ENCODE peak calls at places on chromosomes 6 and 20, in eight cellular contexts. O, N, Q, W, L, T, F and H are unnamed samples.
A peak's percentile ranks its signal among the peaks of the same experiment; 100 is the strongest.

GRCh38 chr6:66054967-66055366 is 347.9 kb upstream of the EYS start:
- DNase-seq in F (no peak), O (no peak), N (no peak), Q (no peak), L (no peak), W (no peak), T (no peak), H (no peak)

GRCh38 chr6:139588076-139588639 is 213.7 kb upstream of the CITED2 start:
- DNase-seq in Q (peak; percentile 26), T (no peak), F (peak; percentile 65), W (no peak), O (peak; percentile 65), N (peak; percentile 71), L (peak; percentile 37), H (no peak)

GRCh38 chr6:170317718-170318117 is 11.2 kb downstream of the FAM120B start:
- DNase-seq in T (no peak), F (no peak), O (no peak), N (no peak), W (no peak), Q (no peak), L (no peak), H (no peak)

GRCh38 chr6:44727651-44728630 is 340.4 kb downstream of the CDC5L start:
- DNase-seq in N (no peak), L (no peak), O (no peak), F (no peak), W (no peak), T (no peak), Q (no peak), H (no peak)

GRCh38 chr6:3414704-3415453 is 42.0 kb downstream of the SLC22A23 start:
- DNase-seq in L (peak; percentile 59), N (no peak), T (no peak), O (peak; percentile 86), Q (no peak), F (peak; percentile 75), W (no peak), H (no peak)

GRCh38 chr6:157561037-157561790 is 180.2 kb downstream of the ZDHHC14 start:
- DNase-seq in L (no peak), O (no peak), N (peak; percentile 41), F (no peak), T (no peak), W (no peak), Q (no peak), H (no peak)

GRCh38 chr6:41367700-41368099 is 32.3 kb downstream of the NCR2 start:
- DNase-seq in O (peak; percentile 85), T (no peak), N (peak; percentile 33), L (no peak), F (peak; percentile 48), Q (peak; percentile 77), W (no peak), H (peak; percentile 70)

GRCh38 chr6:89144358-89145041 is 1.4 kb upstream of the PM20D2 start:
- DNase-seq in F (no peak), Q (no peak), W (no peak), N (no peak), L (no peak), O (no peak), T (no peak), H (no peak)

GRCh38 chr6:73580247-73581149 is 59.7 kb upstream of the EEF1A1 start:
- DNase-seq in F (peak; percentile 98), O (peak; percentile 54), W (peak; percentile 86), N (peak; percentile 76), L (peak; percentile 79), T (peak; percentile 21), Q (peak; percentile 93), H (no peak)

GRCh38 chr6:128844598-128844997 is 38.3 kb upstream of the LAMA2 start:
- DNase-seq in Q (no peak), F (no peak), L (no peak), T (no peak), N (no peak), O (no peak), W (no peak), H (no peak)

GRCh38 chr6:17714879-17715860 is 8.4 kb upstream of the NUP153 start:
- DNase-seq in W (no peak), N (no peak), O (no peak), T (no peak), Q (peak; percentile 88), L (no peak), F (peak; percentile 98), H (no peak)

GRCh38 chr6:79717989-79718388 is 86.9 kb downstream of the SH3BGRL2 start:
- DNase-seq in F (no peak), N (no peak), L (no peak), W (no peak), T (no peak), O (no peak), Q (no peak), H (no peak)

GRCh38 chr6:39836621-39837020 is 44.4 kb downstream of the DAAM2 start:
- DNase-seq in F (peak; percentile 14), W (no peak), Q (no peak), L (no peak), O (no peak), N (no peak), T (no peak), H (no peak)

GRCh38 chr6:157022022-157022740 is 245.0 kb downstream of the ARID1B start:
- DNase-seq in Q (peak; percentile 90), T (peak; percentile 75), O (peak; percentile 93), F (peak; percentile 90), N (peak; percentile 89), L (peak; percentile 88), W (peak; percentile 94), H (peak; percentile 89)

GRCh38 chr6:131015630-131016263 is 47.3 kb downstream of the EPB41L2 start:
- DNase-seq in Q (no peak), N (no peak), F (peak; percentile 59), W (no peak), L (no peak), O (no peak), T (no peak), H (no peak)

GRCh38 chr6:114142256-114142655 is 171.3 kb upstream of the HDAC2 start:
- DNase-seq in O (no peak), T (no peak), L (no peak), F (no peak), N (no peak), Q (no peak), W (no peak), H (peak; percentile 20)

DNA sequence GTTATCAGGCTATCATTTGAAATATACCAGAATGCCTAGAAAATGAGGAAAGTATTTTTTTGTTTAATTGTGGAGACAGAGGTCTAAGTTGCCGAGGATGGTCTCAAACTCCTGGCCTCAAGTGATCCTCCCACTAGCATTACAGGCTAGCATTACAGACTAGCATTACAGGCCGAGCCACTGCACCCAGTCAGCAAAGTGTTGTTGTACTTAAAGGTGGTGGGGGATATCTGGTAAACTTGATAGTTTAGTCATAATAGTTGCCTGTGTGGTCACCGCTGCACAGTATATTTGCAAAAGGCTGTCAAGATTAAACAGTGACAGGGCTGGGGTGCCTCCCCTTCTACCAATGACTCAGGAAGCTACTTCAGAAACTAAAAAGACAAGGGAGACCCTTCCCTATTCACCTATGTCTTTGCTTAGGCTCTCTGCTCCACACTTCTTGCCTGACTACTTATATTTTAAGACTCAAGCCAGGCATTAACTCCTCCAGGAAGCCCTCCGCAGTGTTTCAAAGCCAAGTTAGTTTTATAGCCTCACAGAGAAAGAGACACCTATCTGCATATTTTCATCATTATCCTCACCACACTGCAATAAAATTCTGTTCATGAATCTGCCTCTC is 3.1 kb upstream of the AKIRIN2 start:
- DNase-seq in T (no peak), Q (no peak), N (no peak), W (no peak), F (peak; percentile 80), O (no peak), L (no peak), H (no peak)
- H3K4me3 ChIP-seq in T (no peak overlapping the region), Q (no peak overlapping the region), N (no peak overlapping the region), W (no peak overlapping the region), F (no peak overlapping the region), O (no peak overlapping the region), L (no peak overlapping the region), H (no peak overlapping the region)

GRCh38 chr6:25051083-25051482 is 115.3 kb upstream of the RIPOR2 start:
- DNase-seq in W (no peak), T (no peak), F (no peak), N (no peak), L (no peak), O (no peak), Q (no peak), H (no peak)
- H3K4me3 ChIP-seq in W (no peak overlapping the region), T (no peak overlapping the region), F (no peak overlapping the region), N (no peak overlapping the region), L (no peak overlapping the region), O (no peak overlapping the region), Q (no peak overlapping the region), H (no peak overlapping the region)

DNA sequence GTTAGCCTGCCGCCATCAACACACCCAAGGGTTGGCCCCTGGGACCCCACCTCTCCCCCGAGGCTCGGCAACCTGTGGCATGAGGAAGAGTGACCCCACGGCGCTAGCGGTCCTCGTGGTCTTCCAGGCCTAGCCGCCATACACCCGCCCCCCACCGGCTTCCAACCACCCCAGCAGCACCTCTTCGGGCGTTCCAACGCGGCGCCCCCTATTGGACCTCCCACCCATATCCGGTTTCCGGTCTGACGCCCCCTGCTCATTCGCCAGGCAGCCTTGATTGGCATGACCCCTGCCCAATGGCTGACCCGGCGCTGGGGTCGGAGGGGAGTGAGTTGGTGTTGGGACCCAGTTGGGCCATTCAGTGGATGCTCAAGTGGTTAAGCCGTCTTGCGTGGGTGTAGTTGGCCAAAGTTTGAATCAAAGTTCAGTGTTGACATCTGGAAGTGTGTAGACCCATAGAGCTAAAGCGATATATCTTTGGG is at the start of gene GNAS-AS1:
- DNase-seq in F (peak; percentile 87), L (peak; percentile 80), N (peak; percentile 81), Q (peak; percentile 93), T (peak; percentile 60), W (peak; percentile 90), O (peak; percentile 86), H (peak; percentile 93)
- H3K4me3 ChIP-seq in F (peak within 1 kb of the TSS; percentile 88), L (peak within 1 kb of the TSS; percentile 12), N (peak within 1 kb of the TSS; percentile 41), Q (peak within 1 kb of the TSS; percentile 67), T (peak within 1 kb of the TSS; percentile 39), W (peak within 1 kb of the TSS; percentile 59), O (peak within 1 kb of the TSS; percentile 52), H (peak within 1 kb of the TSS; percentile 85)

GRCh38 chr6:167795321-167795811 is 31.3 kb upstream of the AFDN start:
- DNase-seq in O (no peak), N (no peak), F (no peak), T (no peak), Q (no peak), L (peak; percentile 14), W (no peak), H (no peak)
- H3K4me3 ChIP-seq in O (no peak overlapping the region), N (no peak overlapping the region), F (no peak overlapping the region), T (no peak overlapping the region), Q (no peak overlapping the region), L (no peak overlapping the region), W (peak overlapping the region; percentile 49), H (no peak overlapping the region)

GRCh38 chr6:160767019-160767646 is 65.1 kb downstream of the PLG start:
- DNase-seq in F (no peak), W (peak; percentile 59), Q (peak; percentile 70), O (peak; percentile 84), L (peak; percentile 68), T (no peak), N (peak; percentile 61), H (peak; percentile 81)
- H3K4me3 ChIP-seq in F (no peak overlapping the region), W (peak overlapping the region; percentile 32), Q (peak overlapping the region; percentile 41), O (peak overlapping the region; percentile 48), L (peak overlapping the region; percentile 1), T (peak overlapping the region; percentile 37), N (peak overlapping the region; percentile 49), H (peak overlapping the region; percentile 59)

GRCh38 chr6:26045046-26045938 is 41.9 kb upstream of the HFE start:
- DNase-seq in L (peak; percentile 90), O (no peak), W (peak; percentile 65), N (peak; percentile 80), F (peak; percentile 94), T (peak; percentile 75), Q (peak; percentile 93), H (peak; percentile 85)
- H3K4me3 ChIP-seq in L (peak overlapping the region; percentile 28), O (no peak overlapping the region), W (peak overlapping the region; percentile 61), N (peak overlapping the region; percentile 55), F (peak overlapping the region; percentile 63), T (peak overlapping the region; percentile 52), Q (peak overlapping the region; percentile 42), H (peak overlapping the region; percentile 70)